ENCODE peak calls at places on chromosomes 4 and X, in nine cellular contexts. T is HT-29; H is dorsolateral prefrontal cortex; R is Ammon's horn; L is cardiac muscle cell; I is Calu3; B is CD8-positive, alpha-beta memory T cell; C is skeletal muscle cell; D is adrenal gland. Q is an unnamed sample.

GRCh38 chr4:2061208-2062131 is 2.3 kb downstream of the NAT8L start:
- DNase-seq in T (no peak), H (no peak), R (no peak), L (no peak), I (no peak), B (no peak), C (no peak), D (no peak), Q (no peak)

GRCh38 chr4:111449657-111450056 is 695.6 kb upstream of the FAM241A start:
- DNase-seq in T (no peak), H (no peak), R (no peak), L (no peak), I (no peak), B (no peak), C (no peak), D (no peak), Q (no peak)

GRCh38 chr4:20172070-20172760 is 79.5 kb upstream of the SLIT2 start:
- DNase-seq in T (no peak), H (no peak), R (no peak), L (no peak), I (no peak), B (no peak), C (no peak), D (no peak), Q (no peak)

GRCh38 chr4:67746797-67747495 is 7.2 kb downstream of the GNRHR start:
- DNase-seq in T (peak), H (no peak), R (no peak), L (peak), I (no peak), B (no peak), C (no peak), D (no peak), Q (peak)

GRCh38 chrX:65406532-65406931 is 128.1 kb downstream of the LAS1L start:
- DNase-seq in T (no peak), H (no peak), R (no peak), L (no peak), I (no peak), B (no peak), C (no peak), D (no peak), Q (peak)

GRCh38 chr4:153438916-153439756 is 27.0 kb upstream of the TMEM131L start:
- DNase-seq in T (no peak), H (no peak), R (no peak), L (no peak), I (no peak), B (peak), C (no peak), D (no peak), Q (peak)

GRCh38 chr4:81723927-81724587 is 252.3 kb upstream of the RASGEF1B start:
- DNase-seq in T (peak), H (no peak), R (peak), L (peak), I (no peak), B (no peak), C (no peak), D (no peak), Q (peak)

GRCh38 chr4:41212221-41213203 is 1.8 kb downstream of the APBB2 start:
- DNase-seq in T (peak), H (no peak), R (peak), L (peak), I (peak), B (no peak), C (no peak), D (peak), Q (peak)

GRCh38 chrX:47250017-47250347 is 17.2 kb downstream of the USP11 start:
- DNase-seq in T (no peak), H (no peak), R (no peak), L (no peak), I (no peak), B (no peak), C (no peak), D (no peak), Q (no peak)

GRCh38 chr4:102321260-102321991 is 23.9 kb downstream of the SLC39A8 start:
- DNase-seq in T (no peak), H (no peak), R (no peak), L (no peak), I (no peak), B (no peak), C (no peak), D (no peak), Q (no peak)

GRCh38 chrX:10496345-10496965 is 123.9 kb downstream of the MID1 start:
- DNase-seq in T (no peak), H (no peak), R (peak), L (peak), I (no peak), B (no peak), C (no peak), D (no peak), Q (no peak)

GRCh38 chr4:21948347-21949072 is at the start of gene KCNIP4:
- DNase-seq in T (no peak), H (peak), R (no peak), L (peak), I (no peak), B (no peak), C (no peak), D (no peak), Q (no peak)

GRCh38 chrX:57453901-57454300 is 137.9 kb upstream of the ZXDB start:
- DNase-seq in T (peak), H (no peak), R (peak), L (peak), I (no peak), B (no peak), C (no peak), D (no peak), Q (peak)